ENCODE peak calls at places on chromosomes 13 and 19, in ten cellular contexts. U is iPS DF 6.9; W is stimulated activated CD8-positive, alpha-beta memory T cell treated with anti-CD3 and anti-CD28 coated beads, Interleukin-12 subunit alpha, Interleukin-12 subunit beta, amount 100 ng/mL, for 1 hour; C is PC-3; K is T follicular helper cell; T is NCI-H1048; R is ovary; O is stimulated activated naive CD8-positive, alpha-beta T cell treated with anti-CD3 and anti-CD28 coated beads, Interleukin-15, Interleukin-2, amounts not matched to agents 100 U/mL and 50 U/mL, for 24 hours; E is endothelial cell; X is EH. A is an unnamed sample.

GRCh38 chr19:34232566-34233481 is 21.5 kb upstream of the GARRE1 start:
- DNase-seq in U (no peak), W (no peak), C (peak), K (no peak), T (no peak), R (peak), O (peak), E (no peak), X (peak), A (no peak)

GRCh38 chr13:74891610-74892009 is 590.4 kb downstream of the TBC1D4 start:
- DNase-seq in U (no peak), W (no peak), C (peak), K (no peak), T (no peak), R (no peak), O (no peak), E (no peak), X (peak), A (no peak)

GRCh38 chr13:32017449-32017848 is 14.1 kb upstream of the FRY start:
- DNase-seq in U (no peak), W (no peak), C (no peak), K (no peak), T (no peak), R (no peak), O (no peak), E (no peak), X (no peak), A (no peak)

GRCh38 chr13:95301135-95301946 is at the start of gene ABCC4:
- DNase-seq in U (peak), W (peak), C (peak), K (peak), T (peak), R (peak), O (peak), E (peak), X (peak), A (no peak)

GRCh38 chr19:45391346-45391745 is 13.5 kb downstream of the PPP1R13L start:
- DNase-seq in U (no peak), W (no peak), C (peak), K (no peak), T (no peak), R (no peak), O (no peak), E (no peak), X (peak), A (no peak)

GRCh38 chr19:41637484-41637883 is 10.6 kb upstream of the CEACAM4 start:
- DNase-seq in U (no peak), W (no peak), C (no peak), K (no peak), T (no peak), R (no peak), O (no peak), E (no peak), X (no peak), A (no peak)

GRCh38 chr19:53294786-53295441 is 27.4 kb upstream of the VN1R4 start:
- DNase-seq in U (no peak), W (no peak), C (no peak), K (no peak), T (no peak), R (no peak), O (no peak), E (no peak), X (no peak), A (no peak)

GRCh38 chr13:105956891-105957290 is 578.6 kb downstream of the EFNB2 start:
- DNase-seq in U (no peak), W (no peak), C (no peak), K (no peak), T (no peak), R (no peak), O (no peak), E (no peak), X (no peak), A (no peak)

GRCh38 chr13:106520205-106521004 is 15.1 kb downstream of the EFNB2 start:
- DNase-seq in U (no peak), W (no peak), C (peak), K (no peak), T (no peak), R (no peak), O (no peak), E (no peak), X (peak), A (no peak)

GRCh38 chr13:44434441-44435141 is 61.0 kb downstream of the SERP2 start:
- DNase-seq in U (no peak), W (no peak), C (no peak), K (no peak), T (no peak), R (no peak), O (no peak), E (no peak), X (no peak), A (no peak)

GRCh38 chr13:23615677-23616076 is 45.5 kb downstream of the TNFRSF19 start:
- DNase-seq in U (no peak), W (no peak), C (no peak), K (no peak), T (no peak), R (no peak), O (no peak), E (no peak), X (no peak), A (no peak)

GRCh38 chr13:28872427-28873176 is 52.5 kb downstream of the MTUS2 start:
- DNase-seq in U (no peak), W (no peak), C (no peak), K (no peak), T (no peak), R (no peak), O (no peak), E (no peak), X (no peak), A (no peak)

GRCh38 chr13:99660101-99660500 is 158.8 kb downstream of the TM9SF2 start:
- DNase-seq in U (no peak), W (no peak), C (no peak), K (no peak), T (no peak), R (no peak), O (no peak), E (no peak), X (no peak), A (no peak)

GRCh38 chr13:41188584-41188983 is 5.8 kb downstream of the KBTBD7 start:
- DNase-seq in U (no peak), W (no peak), C (peak), K (no peak), T (no peak), R (no peak), O (no peak), E (no peak), X (peak), A (no peak)

GRCh38 chr13:102817907-102818306 is 19.0 kb downstream of the BIVM start:
- DNase-seq in U (no peak), W (no peak), C (no peak), K (no peak), T (no peak), R (no peak), O (no peak), E (no peak), X (peak), A (no peak)

GRCh38 chr13:112113355-112113754 is 46.4 kb downstream of the SOX1 start:
- DNase-seq in U (no peak), W (no peak), C (no peak), K (no peak), T (no peak), R (no peak), O (no peak), E (no peak), X (no peak), A (no peak)

GRCh38 chr19:4870025-4870700 is 2.7 kb upstream of the PLIN3 start:
- DNase-seq in U (no peak), W (no peak), C (peak), K (no peak), T (no peak), R (peak), O (peak), E (no peak), X (peak), A (peak)

GRCh38 chr19:11070123-11070522 is 19.1 kb upstream of the LDLR start:
- DNase-seq in U (no peak), W (no peak), C (no peak), K (no peak), T (no peak), R (no peak), O (no peak), E (no peak), X (no peak), A (no peak)

GRCh38 chr19:4094761-4095487 is 28.2 kb upstream of the ZBTB7A start:
- DNase-seq in U (no peak), W (no peak), C (no peak), K (no peak), T (no peak), R (no peak), O (no peak), E (no peak), X (no peak), A (no peak)

GRCh38 chr19:51693246-51693645 is at the start of gene SPACA6:
- DNase-seq in U (no peak), W (no peak), C (no peak), K (no peak), T (no peak), R (no peak), O (no peak), E (no peak), X (no peak), A (no peak)

GRCh38 chr13:40992678-40993077 is 26.4 kb downstream of the ELF1 start:
- DNase-seq in U (no peak), W (no peak), C (peak), K (no peak), T (no peak), R (no peak), O (no peak), E (no peak), X (no peak), A (no peak)

GRCh38 chr19:37941820-37942515 is 35.0 kb downstream of the SIPA1L3 start:
- DNase-seq in U (no peak), W (no peak), C (peak), K (no peak), T (no peak), R (no peak), O (no peak), E (no peak), X (peak), A (no peak)

GRCh38 chr19:41862445-41862986 is 2.5 kb downstream of the RPS19 start:
- DNase-seq in U (no peak), W (no peak), C (no peak), K (no peak), T (no peak), R (no peak), O (peak), E (no peak), X (no peak), A (no peak)